ENCODE peak calls at places on chromosomes 11 and 22, in ten cellular contexts. One of them, this sample, is unnamed.

GRCh38 chr11:130428271-130428670 is at the start of gene ADAMTS8:
- DNase-seq in HT1080: no peak
- DNase-seq in pons: no peak
- DNase-seq in memory B cell: no peak
- DNase-seq in sigmoid colon: no peak
- DNase-seq in activated naive CD4-positive, alpha-beta T cell: no peak
- DNase-seq in WTC11: no peak
- DNase-seq in kidney tubule cell: no peak
- DNase-seq in LHCN-M2: no peak
- DNase-seq in T1000: no peak
- DNase-seq in this sample: no peak

GRCh38 chr11:59968395-59968783 is 4.6 kb downstream of the OOSP4A start:
- DNase-seq in HT1080: no peak
- DNase-seq in pons: no peak
- DNase-seq in memory B cell: no peak
- DNase-seq in sigmoid colon: no peak
- DNase-seq in activated naive CD4-positive, alpha-beta T cell: no peak
- DNase-seq in WTC11: no peak
- DNase-seq in kidney tubule cell: no peak
- DNase-seq in LHCN-M2: no peak
- DNase-seq in T1000: no peak
- DNase-seq in this sample: no peak

GRCh38 chr22:49889071-49889470 is 29.2 kb downstream of the ALG12 start:
- DNase-seq in HT1080: no peak
- DNase-seq in pons: peak; percentile 51
- DNase-seq in memory B cell: no peak
- DNase-seq in sigmoid colon: no peak
- DNase-seq in activated naive CD4-positive, alpha-beta T cell: no peak
- DNase-seq in WTC11: no peak
- DNase-seq in kidney tubule cell: no peak
- DNase-seq in LHCN-M2: no peak
- DNase-seq in T1000: no peak
- DNase-seq in this sample: no peak

GRCh38 chr11:1618231-1618630 is 3.7 kb downstream of the KRTAP5-4 start:
- DNase-seq in HT1080: no peak
- DNase-seq in pons: no peak
- DNase-seq in memory B cell: no peak
- DNase-seq in sigmoid colon: no peak
- DNase-seq in activated naive CD4-positive, alpha-beta T cell: no peak
- DNase-seq in WTC11: no peak
- DNase-seq in kidney tubule cell: no peak
- DNase-seq in LHCN-M2: no peak
- DNase-seq in T1000: no peak
- DNase-seq in this sample: no peak

GRCh38 chr11:72308226-72309073 is 64.5 kb upstream of the PHOX2A start:
- DNase-seq in HT1080: peak; percentile 91
- DNase-seq in pons: no peak
- DNase-seq in memory B cell: no peak
- DNase-seq in sigmoid colon: no peak
- DNase-seq in activated naive CD4-positive, alpha-beta T cell: no peak
- DNase-seq in WTC11: no peak
- DNase-seq in kidney tubule cell: peak; percentile 73
- DNase-seq in LHCN-M2: no peak
- DNase-seq in T1000: peak; percentile 93
- DNase-seq in this sample: peak; percentile 93

GRCh38 chr22:27146871-27147591 is 489.6 kb downstream of the MIAT start:
- DNase-seq in HT1080: no peak
- DNase-seq in pons: no peak
- DNase-seq in memory B cell: no peak
- DNase-seq in sigmoid colon: no peak
- DNase-seq in activated naive CD4-positive, alpha-beta T cell: no peak
- DNase-seq in WTC11: no peak
- DNase-seq in kidney tubule cell: no peak
- DNase-seq in LHCN-M2: no peak
- DNase-seq in T1000: no peak
- DNase-seq in this sample: peak; percentile 45

GRCh38 chr11:70557742-70558485 is 159.6 kb downstream of the CTTN start:
- DNase-seq in HT1080: no peak
- DNase-seq in pons: no peak
- DNase-seq in memory B cell: no peak
- DNase-seq in sigmoid colon: no peak
- DNase-seq in activated naive CD4-positive, alpha-beta T cell: no peak
- DNase-seq in WTC11: no peak
- DNase-seq in kidney tubule cell: no peak
- DNase-seq in LHCN-M2: peak; percentile 1
- DNase-seq in T1000: no peak
- DNase-seq in this sample: no peak

GRCh38 chr11:76236092-76237026 is 30.1 kb upstream of the WNT11 start:
- DNase-seq in HT1080: peak; percentile 56
- DNase-seq in pons: peak; percentile 7
- DNase-seq in memory B cell: no peak
- DNase-seq in sigmoid colon: peak; percentile 86
- DNase-seq in activated naive CD4-positive, alpha-beta T cell: peak; percentile 42
- DNase-seq in WTC11: peak; percentile 78
- DNase-seq in kidney tubule cell: peak; percentile 63
- DNase-seq in LHCN-M2: peak; percentile 59
- DNase-seq in T1000: peak; percentile 82
- DNase-seq in this sample: peak; percentile 75